ENCODE peak calls at places on chromosomes 5 and 9, in seven cellular contexts. One of them, this sample, is unnamed.

GRCh38 chr9:135939351-135940265 is 21.6 kb downstream of the UBAC1 start:
- DNase-seq in tibial artery: no peak
- DNase-seq in adrenal gland: no peak
- DNase-seq in prostate gland: no peak
- DNase-seq in upper lobe of left lung: no peak
- DNase-seq in CD8-positive, alpha-beta T cell: peak; percentile 13
- DNase-seq in mammary epithelial cell: no peak
- DNase-seq in this sample: no peak

GRCh38 chr9:121107041-121107440 is 32.3 kb downstream of the CNTRL start:
- DNase-seq in tibial artery: no peak
- DNase-seq in adrenal gland: no peak
- DNase-seq in prostate gland: no peak
- DNase-seq in upper lobe of left lung: no peak
- DNase-seq in CD8-positive, alpha-beta T cell: no peak
- DNase-seq in mammary epithelial cell: peak; percentile 39
- DNase-seq in this sample: no peak

GRCh38 chr9:96419691-96419969 is 1.5 kb upstream of the ZNF367 start:
- DNase-seq in tibial artery: no peak
- DNase-seq in adrenal gland: no peak
- DNase-seq in prostate gland: no peak
- DNase-seq in upper lobe of left lung: no peak
- DNase-seq in CD8-positive, alpha-beta T cell: no peak
- DNase-seq in mammary epithelial cell: no peak
- DNase-seq in this sample: no peak

GRCh38 chr9:35042081-35042604 is 30.3 kb downstream of the VCP start:
- DNase-seq in tibial artery: no peak
- DNase-seq in adrenal gland: peak; percentile 25
- DNase-seq in prostate gland: no peak
- DNase-seq in upper lobe of left lung: no peak
- DNase-seq in CD8-positive, alpha-beta T cell: no peak
- DNase-seq in mammary epithelial cell: peak; percentile 66
- DNase-seq in this sample: no peak

GRCh38 chr9:127680226-127680625 is 26.6 kb upstream of the CFAP157 start:
- DNase-seq in tibial artery: no peak
- DNase-seq in adrenal gland: no peak
- DNase-seq in prostate gland: no peak
- DNase-seq in upper lobe of left lung: no peak
- DNase-seq in CD8-positive, alpha-beta T cell: no peak
- DNase-seq in mammary epithelial cell: no peak
- DNase-seq in this sample: no peak

GRCh38 chr9:135297716-135298075 is 181.9 kb upstream of the PPP1R26 start:
- DNase-seq in tibial artery: no peak
- DNase-seq in adrenal gland: no peak
- DNase-seq in prostate gland: no peak
- DNase-seq in upper lobe of left lung: no peak
- DNase-seq in CD8-positive, alpha-beta T cell: no peak
- DNase-seq in mammary epithelial cell: no peak
- DNase-seq in this sample: no peak

GRCh38 chr5:177468329-177469058 is 4.9 kb downstream of the DBN1 start:
- DNase-seq in tibial artery: no peak
- DNase-seq in adrenal gland: no peak
- DNase-seq in prostate gland: no peak
- DNase-seq in upper lobe of left lung: no peak
- DNase-seq in CD8-positive, alpha-beta T cell: no peak
- DNase-seq in mammary epithelial cell: no peak
- DNase-seq in this sample: peak; percentile 56

GRCh38 chr9:120857481-120857880 is 14.8 kb upstream of the PSMD5 start:
- DNase-seq in tibial artery: no peak
- DNase-seq in adrenal gland: no peak
- DNase-seq in prostate gland: no peak
- DNase-seq in upper lobe of left lung: no peak
- DNase-seq in CD8-positive, alpha-beta T cell: no peak
- DNase-seq in mammary epithelial cell: no peak
- DNase-seq in this sample: no peak

GRCh38 chr9:77647659-77648457 is at the start of gene GNA14:
- DNase-seq in tibial artery: peak; percentile 33
- DNase-seq in adrenal gland: no peak
- DNase-seq in prostate gland: no peak
- DNase-seq in upper lobe of left lung: peak; percentile 86
- DNase-seq in CD8-positive, alpha-beta T cell: no peak
- DNase-seq in mammary epithelial cell: peak; percentile 6
- DNase-seq in this sample: no peak

GRCh38 chr5:77768978-77769377 is 7.2 kb downstream of the TBCA start:
- DNase-seq in tibial artery: no peak
- DNase-seq in adrenal gland: no peak
- DNase-seq in prostate gland: no peak
- DNase-seq in upper lobe of left lung: no peak
- DNase-seq in CD8-positive, alpha-beta T cell: no peak
- DNase-seq in mammary epithelial cell: no peak
- DNase-seq in this sample: no peak

GRCh38 chr5:14035859-14036440 is 91.5 kb upstream of the DNAH5 start:
- DNase-seq in tibial artery: no peak
- DNase-seq in adrenal gland: peak; percentile 72
- DNase-seq in prostate gland: peak; percentile 59
- DNase-seq in upper lobe of left lung: no peak
- DNase-seq in CD8-positive, alpha-beta T cell: no peak
- DNase-seq in mammary epithelial cell: peak; percentile 99
- DNase-seq in this sample: peak; percentile 99

GRCh38 chr5:176814313-176814685 is 3.9 kb downstream of the UNC5A start:
- DNase-seq in tibial artery: no peak
- DNase-seq in adrenal gland: no peak
- DNase-seq in prostate gland: no peak
- DNase-seq in upper lobe of left lung: no peak
- DNase-seq in CD8-positive, alpha-beta T cell: no peak
- DNase-seq in mammary epithelial cell: no peak
- DNase-seq in this sample: no peak

GRCh38 chr9:36780186-36780585 is 207.5 kb downstream of the MELK start:
- DNase-seq in tibial artery: no peak
- DNase-seq in adrenal gland: no peak
- DNase-seq in prostate gland: no peak
- DNase-seq in upper lobe of left lung: no peak
- DNase-seq in CD8-positive, alpha-beta T cell: no peak
- DNase-seq in mammary epithelial cell: no peak
- DNase-seq in this sample: no peak

GRCh38 chr9:134912126-134912840 is 5.4 kb downstream of the FCN1 start:
- DNase-seq in tibial artery: peak; percentile 11
- DNase-seq in adrenal gland: peak; percentile 9
- DNase-seq in prostate gland: no peak
- DNase-seq in upper lobe of left lung: no peak
- DNase-seq in CD8-positive, alpha-beta T cell: no peak
- DNase-seq in mammary epithelial cell: no peak
- DNase-seq in this sample: no peak

GRCh38 chr5:109740329-109740728 is 50.6 kb downstream of the MAN2A1 start:
- DNase-seq in tibial artery: no peak
- DNase-seq in adrenal gland: peak; percentile 15
- DNase-seq in prostate gland: no peak
- DNase-seq in upper lobe of left lung: no peak
- DNase-seq in CD8-positive, alpha-beta T cell: no peak
- DNase-seq in mammary epithelial cell: peak; percentile 58
- DNase-seq in this sample: peak; percentile 12

GRCh38 chr5:100852988-100853449 is 50.1 kb downstream of the ST8SIA4 start:
- DNase-seq in tibial artery: no peak
- DNase-seq in adrenal gland: no peak
- DNase-seq in prostate gland: no peak
- DNase-seq in upper lobe of left lung: no peak
- DNase-seq in CD8-positive, alpha-beta T cell: no peak
- DNase-seq in mammary epithelial cell: no peak
- DNase-seq in this sample: no peak

GRCh38 chr5:59034498-59035186 is 451.8 kb downstream of the RAB3C start:
- DNase-seq in tibial artery: no peak
- DNase-seq in adrenal gland: no peak
- DNase-seq in prostate gland: peak; percentile 19
- DNase-seq in upper lobe of left lung: no peak
- DNase-seq in CD8-positive, alpha-beta T cell: no peak
- DNase-seq in mammary epithelial cell: no peak
- DNase-seq in this sample: peak; percentile 58

GRCh38 chr5:126351138-126351537 is 72.1 kb upstream of the GRAMD2B start:
- DNase-seq in tibial artery: no peak
- DNase-seq in adrenal gland: no peak
- DNase-seq in prostate gland: no peak
- DNase-seq in upper lobe of left lung: no peak
- DNase-seq in CD8-positive, alpha-beta T cell: no peak
- DNase-seq in mammary epithelial cell: peak; percentile 46
- DNase-seq in this sample: peak; percentile 51

GRCh38 chr9:23543420-23543819 is 282.6 kb downstream of the ELAVL2 start:
- DNase-seq in tibial artery: no peak
- DNase-seq in adrenal gland: peak; percentile 33
- DNase-seq in prostate gland: no peak
- DNase-seq in upper lobe of left lung: no peak
- DNase-seq in CD8-positive, alpha-beta T cell: no peak
- DNase-seq in mammary epithelial cell: peak; percentile 62
- DNase-seq in this sample: no peak

GRCh38 chr9:21443849-21444625 is 3.8 kb downstream of the IFNA1 start:
- DNase-seq in tibial artery: no peak
- DNase-seq in adrenal gland: no peak
- DNase-seq in prostate gland: no peak
- DNase-seq in upper lobe of left lung: no peak
- DNase-seq in CD8-positive, alpha-beta T cell: no peak
- DNase-seq in mammary epithelial cell: no peak
- DNase-seq in this sample: no peak

GRCh38 chr5:172719211-172719610 is 51.8 kb downstream of the DUSP1 start:
- DNase-seq in tibial artery: no peak
- DNase-seq in adrenal gland: no peak
- DNase-seq in prostate gland: no peak
- DNase-seq in upper lobe of left lung: no peak
- DNase-seq in CD8-positive, alpha-beta T cell: no peak
- DNase-seq in mammary epithelial cell: no peak
- DNase-seq in this sample: no peak

GRCh38 chr5:177362102-177362868 is 4.6 kb downstream of the RGS14 start:
- DNase-seq in tibial artery: no peak
- DNase-seq in adrenal gland: no peak
- DNase-seq in prostate gland: no peak
- DNase-seq in upper lobe of left lung: no peak
- DNase-seq in CD8-positive, alpha-beta T cell: no peak
- DNase-seq in mammary epithelial cell: peak; percentile 19
- DNase-seq in this sample: no peak

DNA sequence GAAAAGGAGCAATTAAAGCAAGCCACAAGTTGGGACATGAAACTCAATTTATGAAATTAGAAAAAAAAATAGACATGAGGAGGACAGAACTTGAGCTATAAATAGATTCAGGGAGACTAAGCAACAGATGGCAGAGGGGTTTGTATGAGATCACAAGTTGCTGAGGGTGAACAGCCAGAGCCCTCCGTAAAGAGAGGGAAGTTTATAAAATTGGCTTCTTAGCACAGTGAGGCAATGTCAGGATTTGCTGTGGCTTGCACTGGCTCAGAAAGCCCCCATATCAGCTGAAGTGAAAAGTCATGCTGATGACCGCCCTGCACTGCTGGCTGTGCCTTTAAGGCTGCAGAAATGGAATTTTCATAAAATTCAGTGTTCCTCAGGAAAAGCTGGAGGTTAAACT is 443.4 kb upstream of the CD180 start:
- DNase-seq in tibial artery: no peak
- DNase-seq in adrenal gland: no peak
- DNase-seq in prostate gland: no peak
- DNase-seq in upper lobe of left lung: no peak
- DNase-seq in CD8-positive, alpha-beta T cell: no peak
- DNase-seq in mammary epithelial cell: no peak
- DNase-seq in this sample: no peak
- H3K27ac ChIP-seq in tibial artery: no peak overlapping the region
- H3K27ac ChIP-seq in adrenal gland: no peak overlapping the region
- H3K27ac ChIP-seq in prostate gland: no peak overlapping the region
- H3K27ac ChIP-seq in upper lobe of left lung: no peak overlapping the region
- H3K27ac ChIP-seq in CD8-positive, alpha-beta T cell: no peak overlapping the region
- H3K27ac ChIP-seq in mammary epithelial cell: no peak overlapping the region
- H3K27ac ChIP-seq in this sample: no peak overlapping the region

DNA sequence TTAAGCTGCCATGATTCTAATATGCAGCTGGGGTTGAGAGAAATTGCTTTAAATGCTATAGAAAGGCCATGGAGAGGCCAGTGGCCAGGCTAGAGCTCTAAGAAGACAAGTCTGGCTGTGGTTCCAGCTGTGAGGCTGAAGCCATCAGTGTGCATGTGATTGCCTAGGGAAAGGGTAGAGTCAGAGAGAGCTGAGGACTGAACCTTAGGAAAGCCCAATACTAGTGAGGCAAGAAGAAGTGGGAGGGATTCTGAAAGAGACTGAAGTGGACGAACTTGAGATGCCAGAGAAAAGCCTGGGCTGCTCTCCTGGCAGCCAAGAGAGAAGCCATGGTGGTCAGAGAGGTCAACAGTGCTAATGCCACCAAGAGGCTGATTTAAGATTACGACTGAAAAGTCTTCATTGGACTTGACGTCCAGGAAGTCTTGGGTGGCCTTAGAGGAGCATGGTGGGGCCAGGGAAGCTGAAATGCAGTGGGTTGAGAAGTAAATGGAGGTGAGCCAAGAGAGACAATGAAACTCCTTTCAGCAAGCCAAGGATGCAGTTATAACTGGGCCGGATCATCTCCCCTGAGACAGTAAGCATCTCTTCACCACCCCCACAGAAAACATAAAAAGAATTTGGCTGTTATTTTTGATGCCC is 133.2 kb downstream of the TMEM174 start:
- DNase-seq in tibial artery: no peak
- DNase-seq in adrenal gland: no peak
- DNase-seq in prostate gland: no peak
- DNase-seq in upper lobe of left lung: no peak
- DNase-seq in CD8-positive, alpha-beta T cell: no peak
- DNase-seq in mammary epithelial cell: no peak
- DNase-seq in this sample: no peak
- H3K27me3 ChIP-seq in tibial artery: peaks cover 74% of the 10 kb centered on the region
- H3K27me3 ChIP-seq in adrenal gland: peaks cover 49% of the 10 kb centered on the region
- H3K27me3 ChIP-seq in prostate gland: peaks cover 25% of the 10 kb centered on the region
- H3K27me3 ChIP-seq in upper lobe of left lung: peaks cover 13% of the 10 kb centered on the region
- H3K27me3 ChIP-seq in CD8-positive, alpha-beta T cell: peaks cover 19% of the 10 kb centered on the region
- H3K27me3 ChIP-seq in mammary epithelial cell: peaks cover 2% of the 10 kb centered on the region
- H3K27me3 ChIP-seq in this sample: no peaks in the 10 kb centered on the region

DNA sequence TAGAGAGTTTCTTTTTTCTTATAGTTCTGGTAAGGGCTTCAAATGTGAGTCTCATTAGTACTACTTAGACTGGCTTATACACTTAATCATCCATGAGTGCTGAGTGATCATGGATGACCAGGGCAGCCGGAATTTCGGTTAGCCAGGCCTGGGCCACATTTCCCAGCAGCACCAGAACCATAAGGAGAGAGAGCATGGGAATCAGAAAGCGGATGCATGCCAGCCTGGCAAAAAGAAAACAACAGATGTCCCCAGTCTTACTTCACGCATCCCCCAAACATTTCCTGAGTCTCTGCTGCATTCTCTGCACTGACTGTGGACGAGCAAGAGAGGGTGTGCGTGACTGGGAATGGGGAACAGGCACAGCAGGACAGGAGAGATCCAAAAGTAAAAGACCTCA is 371.1 kb upstream of the ZNF608 start:
- DNase-seq in tibial artery: no peak
- DNase-seq in adrenal gland: no peak
- DNase-seq in prostate gland: no peak
- DNase-seq in upper lobe of left lung: no peak
- DNase-seq in CD8-positive, alpha-beta T cell: no peak
- DNase-seq in mammary epithelial cell: no peak
- DNase-seq in this sample: no peak
- TF ChIP-seq CTCF in tibial artery: no peak
- TF ChIP-seq CTCF in adrenal gland: no peak
- TF ChIP-seq CTCF in prostate gland: no peak
- TF ChIP-seq CTCF in upper lobe of left lung: no peak
- TF ChIP-seq CTCF in CD8-positive, alpha-beta T cell: no peak
- TF ChIP-seq CTCF in mammary epithelial cell: no peak
- TF ChIP-seq CTCF in this sample: no peak

DNA sequence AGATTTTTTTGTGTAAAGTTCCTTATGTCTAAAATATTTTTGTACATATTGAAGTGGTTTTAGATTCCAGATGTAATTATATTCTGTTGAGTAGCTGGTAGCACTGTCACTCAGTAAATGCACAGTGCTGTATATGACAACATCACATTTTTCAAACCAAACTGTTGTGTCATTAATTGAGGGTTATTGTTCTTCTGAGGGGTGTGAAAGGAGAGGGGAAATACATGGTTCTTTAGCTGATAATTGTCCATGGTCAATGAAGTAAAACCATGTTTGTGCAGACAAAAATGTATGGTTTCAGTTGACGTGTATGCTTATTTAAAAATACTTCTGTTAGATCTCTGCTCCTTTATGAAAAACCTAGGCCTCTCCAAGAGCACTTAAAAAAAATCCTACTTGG is 3.3 kb downstream of the ZNF462 start:
- DNase-seq in tibial artery: no peak
- DNase-seq in adrenal gland: no peak
- DNase-seq in prostate gland: no peak
- DNase-seq in upper lobe of left lung: no peak
- DNase-seq in CD8-positive, alpha-beta T cell: no peak
- DNase-seq in mammary epithelial cell: no peak
- DNase-seq in this sample: no peak
- H3K27ac ChIP-seq in tibial artery: no peak overlapping the region
- H3K27ac ChIP-seq in adrenal gland: no peak overlapping the region
- H3K27ac ChIP-seq in prostate gland: no peak overlapping the region
- H3K27ac ChIP-seq in upper lobe of left lung: no peak overlapping the region
- H3K27ac ChIP-seq in CD8-positive, alpha-beta T cell: no peak overlapping the region
- H3K27ac ChIP-seq in mammary epithelial cell: no peak overlapping the region
- H3K27ac ChIP-seq in this sample: no peak overlapping the region